ENCODE peak calls at places on chromosomes 13 and 19, in six cellular contexts. L is nucleus accumbens; S is kidney tubule cell; I is GF-D8; K is glutamatergic neuron; E is activated CD4-positive, alpha-beta T cell treated with anti-CD3 and anti-CD28 coated beads, Interleukin-2, amount 10 ng/mL, durations not matched to agents 24 days and 14 days. M is an unnamed sample.

GRCh38 chr13:78604782-78605611 is 1.6 kb upstream of the POU4F1 start:
- DNase-seq in L (no peak), S (peak), I (peak), K (peak), E (no peak), M (no peak)

GRCh38 chr13:34409496-34410163 is 532.4 kb upstream of the NBEA start:
- DNase-seq in L (no peak), S (no peak), I (no peak), K (no peak), E (no peak), M (no peak)

GRCh38 chr13:101661839-101662238 is 209.4 kb downstream of the ITGBL1 start:
- DNase-seq in L (no peak), S (no peak), I (no peak), K (no peak), E (no peak), M (no peak)

GRCh38 chr13:37995052-37995451 is 125.5 kb upstream of the TRPC4 start:
- DNase-seq in L (peak), S (peak), I (no peak), K (no peak), E (no peak), M (no peak)

GRCh38 chr19:10718205-10719196 is 622 bp downstream of the DNM2 start:
- DNase-seq in L (peak), S (peak), I (no peak), K (peak), E (peak), M (no peak)

GRCh38 chr13:63586467-63586866 is 2170.8 kb upstream of the PCDH20 start:
- DNase-seq in L (no peak), S (no peak), I (no peak), K (no peak), E (no peak), M (no peak)

GRCh38 chr13:102817241-102817640 is 18.3 kb downstream of the BIVM start:
- DNase-seq in L (no peak), S (peak), I (no peak), K (no peak), E (no peak), M (no peak)

GRCh38 chr13:50106559-50106958 is 91.3 kb downstream of the KCNRG start:
- DNase-seq in L (no peak), S (no peak), I (peak), K (no peak), E (no peak), M (no peak)

GRCh38 chr19:1324792-1325567 is 39.3 kb downstream of the EFNA2 start:
- DNase-seq in L (peak), S (peak), I (no peak), K (peak), E (peak), M (peak)

GRCh38 chr13:104993708-104994107 is 1541.8 kb downstream of the EFNB2 start:
- DNase-seq in L (no peak), S (no peak), I (no peak), K (no peak), E (no peak), M (no peak)

GRCh38 chr13:91017031-91017668 is 330.3 kb upstream of the MIR17HG start:
- DNase-seq in L (peak), S (peak), I (no peak), K (peak), E (peak), M (peak)

GRCh38 chr13:113273856-113274590 is 23.0 kb upstream of the LAMP1 start:
- DNase-seq in L (peak), S (peak), I (peak), K (no peak), E (no peak), M (no peak)

GRCh38 chr13:49456156-49456555 is 12.1 kb downstream of the SETDB2 start:
- DNase-seq in L (no peak), S (no peak), I (no peak), K (no peak), E (no peak), M (no peak)

GRCh38 chr19:5156231-5156986 is 184.2 kb downstream of the PTPRS start:
- DNase-seq in L (no peak), S (no peak), I (no peak), K (no peak), E (no peak), M (no peak)

GRCh38 chr13:98570929-98571372 is 6.0 kb downstream of the STK24 start:
- DNase-seq in L (no peak), S (peak), I (no peak), K (no peak), E (peak), M (no peak)

GRCh38 chr19:32483574-32483973 is 78.0 kb downstream of the DPY19L3 start:
- DNase-seq in L (no peak), S (no peak), I (no peak), K (no peak), E (no peak), M (no peak)

GRCh38 chr19:12789904-12790619 is 1.2 kb upstream of the JUNB start:
- DNase-seq in L (peak), S (peak), I (peak), K (peak), E (peak), M (peak)

GRCh38 chr19:53076984-53077383 is 26.2 kb downstream of the ZNF160 start:
- DNase-seq in L (peak), S (peak), I (no peak), K (peak), E (no peak), M (peak)

GRCh38 chr19:33022472-33023116 is 42.1 kb downstream of the RHPN2 start:
- DNase-seq in L (no peak), S (no peak), I (no peak), K (no peak), E (no peak), M (no peak)

GRCh38 chr13:78169386-78169785 is 250.8 kb upstream of the EDNRB start:
- DNase-seq in L (no peak), S (no peak), I (no peak), K (no peak), E (no peak), M (no peak)

GRCh38 chr13:34419025-34419424 is 523.0 kb upstream of the NBEA start:
- DNase-seq in L (no peak), S (no peak), I (no peak), K (no peak), E (no peak), M (no peak)

GRCh38 chr19:829129-829758 is 1.6 kb downstream of the AZU1 start:
- DNase-seq in L (no peak), S (no peak), I (no peak), K (no peak), E (no peak), M (no peak)

GRCh38 chr13:20775961-20776360 is 2.2 kb upstream of the EEF1AKMT1 start:
- DNase-seq in L (no peak), S (no peak), I (no peak), K (no peak), E (no peak), M (no peak)

GRCh38 chr19:41940443-41941409 is 12.5 kb upstream of the ERFL start:
- DNase-seq in L (no peak), S (no peak), I (no peak), K (no peak), E (no peak), M (no peak)

GRCh38 chr13:24605923-24606372 is 74.3 kb upstream of the ATP12A start:
- DNase-seq in L (no peak), S (peak), I (peak), K (no peak), E (peak), M (no peak)

GRCh38 chr19:58182989-58183821 is at the start of gene ZNF274:
- DNase-seq in L (peak), S (peak), I (peak), K (peak), E (peak), M (peak)

GRCh38 chr13:52371736-52372247 is 34.2 kb downstream of the THSD1 start:
- DNase-seq in L (no peak), S (peak), I (no peak), K (peak), E (no peak), M (no peak)

GRCh38 chr19:45448887-45449299 is 18.9 kb upstream of the FOSB start:
- DNase-seq in L (no peak), S (peak), I (no peak), K (no peak), E (no peak), M (peak)

GRCh38 chr19:56069642-56070041 is 51.5 kb downstream of the ZNF787 start:
- DNase-seq in L (no peak), S (no peak), I (no peak), K (no peak), E (no peak), M (no peak)

GRCh38 chr19:49437231-49437630 is 4.1 kb downstream of the SLC17A7 start:
- DNase-seq in L (no peak), S (no peak), I (no peak), K (peak), E (no peak), M (peak)

GRCh38 chr19:996051-996838 is 4.0 kb upstream of the GRIN3B start:
- DNase-seq in L (no peak), S (peak), I (no peak), K (peak), E (peak), M (no peak)

GRCh38 chr19:11279505-11280236 is 16.3 kb upstream of the TSPAN16 start:
- DNase-seq in L (no peak), S (peak), I (peak), K (no peak), E (peak), M (no peak)

GRCh38 chr13:93226623-93227279 is at the start of gene GPC6:
- DNase-seq in L (peak), S (peak), I (no peak), K (peak), E (no peak), M (no peak)

GRCh38 chr13:98986226-98986846 is 8.5 kb upstream of the DOCK9 start:
- DNase-seq in L (no peak), S (no peak), I (no peak), K (no peak), E (no peak), M (no peak)

GRCh38 chr19:2308114-2308556 is at the start of gene LINGO3:
- DNase-seq in L (no peak), S (no peak), I (no peak), K (no peak), E (peak), M (peak)

M was measured in caudate nucleus.